ENCODE peak calls at places on chromosomes 6 and 20, in nine cellular contexts. Q is left ventricle myocardium inferior, W is astrocyte of the cerebellum, K is nephron progenitor cell, J is A549, C is hepatocyte, B is foreskin fibroblast, L is Panc1, Z is epithelial cell of proximal tubule. S is an unnamed sample.

GRCh38 chr6:21666200-21666671 is 72.7 kb downstream of the SOX4 start:
- DNase-seq in Q (peak; percentile 20), W (no peak), K (peak; percentile 47), J (no peak), C (peak; percentile 32), B (no peak), L (no peak), Z (no peak), S (peak; percentile 44)

GRCh38 chr6:153140299-153140698 is 9.2 kb upstream of the RGS17 start:
- DNase-seq in Q (no peak), W (no peak), K (no peak), J (no peak), C (no peak), B (no peak), L (no peak), Z (no peak), S (no peak)

GRCh38 chr6:78962458-78962857 is 95.1 kb downstream of the IRAK1BP1 start:
- DNase-seq in Q (no peak), W (no peak), K (no peak), J (no peak), C (no peak), B (no peak), L (no peak), Z (no peak), S (no peak)

GRCh38 chr20:63488331-63489251 is 10.3 kb downstream of the EEF1A2 start:
- DNase-seq in Q (no peak), W (no peak), K (peak; percentile 63), J (no peak), C (no peak), B (no peak), L (no peak), Z (no peak), S (no peak)

GRCh38 chr20:46893877-46894578 is 615 bp upstream of the EYA2 start:
- DNase-seq in Q (no peak), W (no peak), K (no peak), J (peak; percentile 39), C (no peak), B (no peak), L (no peak), Z (no peak), S (no peak)

GRCh38 chr6:117605169-117605826 is 3.0 kb upstream of the GOPC start:
- DNase-seq in Q (no peak), W (peak; percentile 76), K (peak; percentile 21), J (peak; percentile 83), C (peak; percentile 79), B (peak; percentile 64), L (peak; percentile 70), Z (peak; percentile 32), S (peak; percentile 53)

GRCh38 chr6:164563866-164564265 is 745.5 kb downstream of the C6orf118 start:
- DNase-seq in Q (no peak), W (no peak), K (no peak), J (no peak), C (no peak), B (no peak), L (no peak), Z (no peak), S (no peak)

GRCh38 chr6:152267967-152268845 is 369.0 kb downstream of the SYNE1 start:
- DNase-seq in Q (no peak), W (no peak), K (peak; percentile 36), J (peak; percentile 3), C (peak; percentile 41), B (no peak), L (peak; percentile 4), Z (no peak), S (peak; percentile 39)

GRCh38 chr6:56058636-56059035 is 183.2 kb upstream of the BMP5 start:
- DNase-seq in Q (no peak), W (no peak), K (no peak), J (no peak), C (no peak), B (no peak), L (no peak), Z (no peak), S (no peak)

GRCh38 chr6:10082385-10082784 is 332.5 kb downstream of the TFAP2A start:
- DNase-seq in Q (no peak), W (no peak), K (no peak), J (no peak), C (no peak), B (no peak), L (no peak), Z (no peak), S (no peak)

GRCh38 chr6:91097316-91097878 is 510.5 kb upstream of the MAP3K7 start:
- DNase-seq in Q (peak; percentile 56), W (peak; percentile 63), K (no peak), J (no peak), C (peak; percentile 25), B (no peak), L (no peak), Z (no peak), S (no peak)

GRCh38 chr6:132490024-132490423 is 22.9 kb downstream of the STX7 start:
- DNase-seq in Q (no peak), W (no peak), K (no peak), J (no peak), C (no peak), B (peak; percentile 63), L (no peak), Z (no peak), S (no peak)

GRCh38 chr6:12509060-12509459 is 207.5 kb upstream of the PHACTR1 start:
- DNase-seq in Q (no peak), W (no peak), K (no peak), J (no peak), C (no peak), B (no peak), L (no peak), Z (no peak), S (no peak)

GRCh38 chr20:60993647-60994046 is 258.4 kb upstream of the CDH4 start:
- DNase-seq in Q (no peak), W (no peak), K (no peak), J (peak; percentile 33), C (peak; percentile 19), B (no peak), L (no peak), Z (no peak), S (peak; percentile 10)
- TF ChIP-seq CTCF in Q (no peak), W (peak; percentile 4), K (peak; percentile 17), J (peak; percentile 36), C (peak; percentile 20), B (peak; percentile 17), L (no peak), Z (peak; percentile 45), S (peak; percentile 26)

GRCh38 chr20:60137657-60138245 is 179.5 kb downstream of the CDH26 start:
- DNase-seq in Q (no peak), W (no peak), K (peak; percentile 15), J (peak; percentile 23), C (no peak), B (no peak), L (no peak), Z (no peak), S (peak; percentile 51)
- TF ChIP-seq CTCF in Q (peak; percentile 68), W (peak; percentile 5), K (peak; percentile 36), J (peak; percentile 42), C (peak; percentile 17), B (peak; percentile 30), L (peak; percentile 69), Z (peak; percentile 64), S (peak; percentile 82)

GRCh38 chr6:94376876-94377275 is 957.5 kb upstream of the EPHA7 start:
- DNase-seq in Q (no peak), W (no peak), K (no peak), J (no peak), C (no peak), B (no peak), L (no peak), Z (no peak), S (no peak)

GRCh38 chr6:94377835-94378234 is 958.5 kb upstream of the EPHA7 start:
- DNase-seq in Q (no peak), W (no peak), K (no peak), J (no peak), C (no peak), B (no peak), L (no peak), Z (no peak), S (no peak)

GRCh38 chr6:94367316-94367715 is 948.0 kb upstream of the EPHA7 start:
- DNase-seq in Q (no peak), W (no peak), K (no peak), J (no peak), C (no peak), B (no peak), L (no peak), Z (no peak), S (no peak)

DNA sequence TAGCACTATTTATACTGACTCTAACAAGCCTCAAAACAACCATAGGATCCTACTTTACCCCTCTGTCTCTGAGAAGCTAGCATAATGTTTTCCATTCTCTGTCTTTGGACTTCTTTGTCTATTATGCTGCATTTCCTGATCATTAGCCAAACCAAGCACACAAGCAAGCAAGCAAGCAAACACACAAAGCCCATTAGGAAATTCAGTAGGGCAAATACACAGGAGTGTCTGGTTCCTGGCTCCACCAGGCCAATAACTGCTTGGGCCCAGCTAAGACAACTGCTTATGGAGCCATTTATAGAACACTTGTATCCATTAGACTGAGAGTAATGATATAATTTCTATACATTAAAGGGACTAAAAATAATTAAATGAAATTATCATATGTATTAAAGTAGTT is 952.9 kb upstream of the EPHA7 start:
- DNase-seq in Q (no peak), W (no peak), K (no peak), J (no peak), C (no peak), B (no peak), L (no peak), Z (no peak), S (no peak)
- TF ChIP-seq CTCF in Q (no peak), W (no peak), K (no peak), J (no peak), C (no peak), B (no peak), L (no peak), Z (no peak), S (no peak)

GRCh38 chr6:30678964-30679726 is 6.3 kb upstream of the DHX16 start:
- DNase-seq in Q (peak; percentile 88), W (peak; percentile 48), K (peak; percentile 91), J (peak; percentile 76), C (peak; percentile 90), B (peak; percentile 67), L (no peak), Z (no peak), S (peak; percentile 97)
- TF ChIP-seq CTCF in Q (peak; percentile 98), W (peak; percentile 96), K (peak; percentile 93), J (peak; percentile 85), C (peak; percentile 95), B (peak; percentile 96), L (peak; percentile 98), Z (peak; percentile 94), S (peak; percentile 80)

GRCh38 chr6:23179994-23180393 is 610.6 kb downstream of the HDGFL1 start:
- DNase-seq in Q (no peak), W (no peak), K (no peak), J (no peak), C (no peak), B (no peak), L (no peak), Z (no peak), S (no peak)
- TF ChIP-seq CTCF in Q (no peak), W (no peak), K (no peak), J (no peak), C (no peak), B (no peak), L (no peak), Z (no peak), S (no peak)

S was measured in endothelial cell.